ENCODE peak calls at places on chromosomes 11 and 22, in nine cellular contexts. F is T-helper 1 cell; X is activated T-cell treated with anti-CD3 and anti-CD28 coated beads for 48 hours; O is HFF-Myc; L is right lobe of liver; U is AML-193; Q is fibroblast of mammary gland; P is upper lobe of right lung; Z is activated naive CD4-positive, alpha-beta T cell treated with anti-CD3 and anti-CD28 coated beads, Interleukin-2, amount 10 ng/mL, durations not matched to agents 7 days and 5 days. K is an unnamed sample.

GRCh38 chr22:24053481-24054226 is 42.5 kb downstream of the CABIN1 start:
- DNase-seq in P (no peak), L (no peak), U (no peak), F (no peak), Q (peak), O (no peak), Z (no peak), X (no peak), K (peak)

GRCh38 chr11:7020183-7020917 is at the start of the genes NLRP14 and ZNF214:
- DNase-seq in X (no peak), P (peak), F (no peak), Q (peak), Z (no peak), U (no peak), L (peak), O (peak), K (no peak)

GRCh38 chr22:19571995-19572394 is 47.8 kb upstream of the CLDN5 start:
- DNase-seq in Z (no peak), P (no peak), Q (no peak), U (no peak), F (no peak), L (no peak), O (no peak), X (no peak), K (no peak)

GRCh38 chr22:32202539-32203180 is 2.2 kb downstream of the RFPL2 start:
- DNase-seq in L (peak), Z (peak), U (peak), F (no peak), P (peak), Q (peak), X (peak), O (peak), K (peak)

GRCh38 chr11:13010737-13011342 is 1.7 kb downstream of the RASSF10 start:
- DNase-seq in L (no peak), X (no peak), F (no peak), Q (no peak), O (no peak), P (peak), U (no peak), Z (no peak), K (no peak)

GRCh38 chr11:65871811-65872548 is 620 bp downstream of the EFEMP2 start:
- DNase-seq in P (peak), O (no peak), X (no peak), Z (no peak), F (no peak), Q (no peak), L (no peak), U (no peak), K (no peak)

GRCh38 chr11:17462940-17463339 is 13.7 kb downstream of the ABCC8 start:
- DNase-seq in Q (no peak), U (no peak), X (no peak), F (no peak), O (no peak), Z (no peak), L (no peak), P (no peak), K (no peak)

GRCh38 chr11:101446238-101446637 is 137.6 kb downstream of the TRPC6 start:
- DNase-seq in Z (no peak), F (no peak), P (no peak), O (no peak), U (no peak), X (no peak), Q (peak), L (no peak), K (no peak)

GRCh38 chr22:19879651-19879995 is 24.9 kb upstream of the GNB1L start:
- DNase-seq in F (no peak), Z (no peak), X (no peak), P (no peak), Q (no peak), U (no peak), O (no peak), L (peak), K (no peak)

GRCh38 chr22:43817402-43817801 is 5.3 kb upstream of the EFCAB6 start:
- DNase-seq in X (no peak), L (no peak), Z (no peak), F (no peak), O (no peak), Q (no peak), P (no peak), U (no peak), K (no peak)

GRCh38 chr11:131710511-131710910 is 340.1 kb downstream of the NTM start:
- DNase-seq in L (no peak), P (no peak), O (no peak), F (no peak), U (no peak), Z (no peak), Q (peak), X (no peak), K (no peak)

GRCh38 chr11:34345012-34345804 is 12.6 kb downstream of the ABTB2 start:
- DNase-seq in O (peak), L (peak), Q (peak), U (no peak), X (no peak), P (no peak), F (no peak), Z (no peak), K (peak)

GRCh38 chr22:35489225-35489624 is 51.4 kb upstream of the RASD2 start:
- DNase-seq in O (no peak), F (no peak), P (no peak), Q (no peak), Z (no peak), U (no peak), L (no peak), X (no peak), K (no peak)

GRCh38 chr11:797300-798092 is 585 bp downstream of the SLC25A22 start:
- DNase-seq in P (peak), X (peak), L (peak), Q (peak), Z (peak), U (peak), O (no peak), F (peak), K (peak)